ENCODE peak calls at places on chromosome 20, in nine cellular contexts. I is colonic mucosa; E is stomach; J is CD8-positive, alpha-beta memory T cell; M is body of pancreas; N is tibial nerve; L is left ventricle myocardium inferior; V is heart left ventricle; S is PC-3. R is an unnamed sample. For H3K36me3, the result is how much of the 10 kb centered on the place peaks cover.

GRCh38 chr20:23142162-23143050 is 56.3 kb upstream of the CD93 start:
- DNase-seq in I (no peak), E (no peak), J (no peak), M (no peak), N (no peak), L (no peak), V (peak), S (peak), R (no peak)

GRCh38 chr20:64247312-64247627 is 8.3 kb upstream of the PCMTD2 start:
- DNase-seq in I (no peak), E (peak), J (no peak), M (no peak), N (no peak), L (no peak), V (no peak), S (no peak), R (no peak)

GRCh38 chr20:5316188-5317158 is at the start of gene PROKR2:
- DNase-seq in I (no peak), E (no peak), J (no peak), M (no peak), N (no peak), L (no peak), V (no peak), S (no peak), R (no peak)

GRCh38 chr20:25279403-25279802 is 31.5 kb downstream of the PYGB start:
- DNase-seq in I (no peak), E (no peak), J (no peak), M (no peak), N (no peak), L (no peak), V (no peak), S (peak), R (no peak)

GRCh38 chr20:37319120-37319717 is 26.7 kb upstream of the SRC start:
- DNase-seq in I (no peak), E (no peak), J (no peak), M (no peak), N (no peak), L (no peak), V (no peak), S (no peak), R (peak)

GRCh38 chr20:10111144-10111771 is 76.5 kb downstream of the ANKEF1 start:
- DNase-seq in I (peak), E (peak), J (no peak), M (peak), N (no peak), L (no peak), V (no peak), S (peak), R (peak)

GRCh38 chr20:18596270-18596669 is 8.4 kb downstream of the DTD1 start:
- DNase-seq in I (no peak), E (no peak), J (no peak), M (no peak), N (no peak), L (no peak), V (no peak), S (no peak), R (no peak)

GRCh38 chr20:40493071-40493470 is 196.0 kb downstream of the MAFB start:
- DNase-seq in I (no peak), E (peak), J (no peak), M (peak), N (peak), L (peak), V (peak), S (no peak), R (peak)

GRCh38 chr20:45940469-45940868 is 6.0 kb downstream of the PCIF1 start:
- DNase-seq in I (no peak), E (no peak), J (no peak), M (no peak), N (no peak), L (no peak), V (no peak), S (no peak), R (no peak)

GRCh38 chr20:1130058-1130694 is 11.8 kb downstream of the PSMF1 start:
- DNase-seq in I (no peak), E (no peak), J (no peak), M (no peak), N (no peak), L (no peak), V (no peak), S (no peak), R (no peak)

GRCh38 chr20:1130849-1131248 is 12.4 kb downstream of the PSMF1 start:
- DNase-seq in I (no peak), E (no peak), J (no peak), M (no peak), N (no peak), L (peak), V (peak), S (no peak), R (no peak)

GRCh38 chr20:1125266-1125665 is 6.9 kb downstream of the PSMF1 start:
- DNase-seq in I (no peak), E (no peak), J (no peak), M (no peak), N (no peak), L (no peak), V (no peak), S (no peak), R (no peak)

GRCh38 chr20:1124416-1124815 is 6.0 kb downstream of the PSMF1 start:
- DNase-seq in I (no peak), E (no peak), J (no peak), M (no peak), N (no peak), L (no peak), V (no peak), S (no peak), R (no peak)

DNA sequence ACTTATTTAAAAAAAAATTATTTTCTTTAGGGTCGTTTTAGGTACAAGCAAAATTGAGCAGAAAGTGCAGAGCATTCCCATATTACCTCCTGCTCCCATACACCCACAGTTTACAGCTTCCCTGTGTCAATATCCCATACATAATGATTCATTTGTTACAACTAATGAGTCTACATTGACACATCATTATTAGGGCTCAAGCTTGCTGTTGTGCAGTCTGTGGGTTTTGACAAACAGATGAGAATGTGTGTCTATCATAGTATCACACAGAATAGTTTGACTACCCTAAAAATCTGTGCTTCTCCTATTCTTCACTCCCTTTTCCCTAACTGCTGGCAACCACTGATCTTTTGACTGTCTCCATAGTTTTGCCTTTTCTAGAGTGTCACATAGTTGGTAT is 9.4 kb downstream of the PSMF1 start:
- DNase-seq in I (no peak), E (no peak), J (no peak), M (no peak), N (no peak), L (no peak), V (no peak), S (peak), R (no peak)
- H3K36me3 ChIP-seq in I (under half), E (half or more), J (half or more), M (under half), N (under half), L (half or more), V (half or more), S (half or more), R (half or more)

DNA sequence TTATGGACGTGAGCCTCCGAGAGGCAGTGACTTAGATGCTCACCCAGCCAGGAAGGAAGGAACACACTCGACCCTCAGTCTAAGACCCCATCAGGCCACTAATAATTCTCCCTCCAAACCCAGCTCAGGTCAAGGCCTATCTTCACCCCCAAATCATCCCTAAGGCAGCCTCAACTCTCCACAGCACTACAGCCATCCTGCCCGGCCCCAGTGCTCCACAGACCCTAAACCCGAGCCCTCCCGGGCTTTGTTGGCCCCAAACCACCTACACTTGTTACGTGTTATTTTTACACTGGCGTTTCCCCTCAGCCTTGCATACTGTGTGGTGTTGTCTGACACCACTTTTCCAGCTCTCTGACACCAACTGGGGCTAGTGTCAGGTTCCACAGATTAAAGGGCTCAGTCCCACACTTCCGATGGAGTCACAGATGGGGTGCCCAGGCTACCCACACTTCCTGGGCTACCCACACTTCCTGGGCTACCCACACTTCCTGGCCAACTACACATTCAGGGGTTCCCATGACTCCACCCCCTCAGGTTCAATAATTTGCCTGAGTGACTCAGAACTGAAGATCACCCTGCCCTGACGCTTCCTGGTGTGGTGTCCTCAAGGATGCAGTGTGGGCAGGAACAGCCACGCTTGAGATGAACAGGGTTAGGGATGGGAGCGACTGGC is 25.3 kb downstream of the RBCK1 start:
- DNase-seq in I (no peak), E (no peak), J (peak), M (no peak), N (no peak), L (no peak), V (no peak), S (no peak), R (peak)
- H3K36me3 ChIP-seq in I (under half), E (half or more), J (under half), M (under half), N (under half), L (half or more), V (half or more), S (under half), R (under half)

GRCh38 chr20:31414381-31414780 is 8.4 kb upstream of the DEFB121 start:
- DNase-seq in I (no peak), E (no peak), J (no peak), M (no peak), N (no peak), L (no peak), V (no peak), S (no peak), R (no peak)
- H3K36me3 ChIP-seq in I (under half), E (under half), J (under half), M (under half), N (under half), L (under half), V (under half), S (under half), R (under half)

GRCh38 chr20:50578778-50579165 is 68.6 kb downstream of the PTPN1 start:
- DNase-seq in I (no peak), E (no peak), J (no peak), M (no peak), N (no peak), L (no peak), V (no peak), S (no peak), R (no peak)
- H3K36me3 ChIP-seq in I (under half), E (half or more), J (half or more), M (under half), N (under half), L (half or more), V (half or more), S (half or more), R (half or more)

GRCh38 chr20:47220161-47220582 is 136.3 kb downstream of the ZMYND8 start:
- DNase-seq in I (peak), E (no peak), J (peak), M (peak), N (no peak), L (no peak), V (no peak), S (peak), R (peak)
- H3K36me3 ChIP-seq in I (under half), E (half or more), J (under half), M (under half), N (under half), L (half or more), V (half or more), S (under half), R (under half)

GRCh38 chr20:62007127-62007647 is 58.5 kb downstream of the TAF4 start:
- DNase-seq in I (no peak), E (no peak), J (no peak), M (no peak), N (no peak), L (no peak), V (no peak), S (no peak), R (no peak)
- H3K36me3 ChIP-seq in I (under half), E (half or more), J (under half), M (under half), N (under half), L (half or more), V (half or more), S (under half), R (half or more)

DNA sequence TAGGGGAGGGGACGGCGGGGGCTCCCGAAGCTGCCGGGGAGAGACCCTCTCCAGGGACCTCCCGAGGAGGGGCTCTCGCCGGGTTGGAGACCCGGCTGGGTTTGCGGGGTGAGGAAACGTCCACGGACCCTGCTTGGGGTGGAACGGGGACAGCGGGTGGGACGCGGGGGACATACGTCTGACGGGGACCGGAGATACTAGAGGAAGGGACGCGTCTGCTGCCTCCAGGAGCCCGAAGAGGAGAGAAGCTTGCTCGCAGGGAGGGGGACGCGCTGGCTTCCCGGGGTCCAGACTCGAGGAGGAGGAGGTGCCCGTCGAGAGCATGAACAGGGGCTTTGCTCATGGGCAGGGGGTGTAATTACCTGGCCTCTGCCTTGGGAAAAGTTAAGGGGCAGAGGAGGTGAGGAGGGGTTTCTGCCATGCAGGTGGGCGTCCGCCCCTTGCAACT is 593 bp downstream of the DNMT3B start:
- DNase-seq in I (peak), E (no peak), J (no peak), M (no peak), N (no peak), L (no peak), V (no peak), S (peak), R (no peak)
- H3K36me3 ChIP-seq in I (under half), E (under half), J (under half), M (under half), N (under half), L (under half), V (under half), S (under half), R (under half)